ENCODE peak calls at places on chromosomes 12 and 14, in six cellular contexts. O, W, G, Z, R and S are unnamed samples.

GRCh38 chr12:114916124-114916523 is 232.1 kb upstream of the TBX3 start:
- DNase-seq in W (no peak), G (no peak), Z (no peak), R (no peak), O (no peak), S (no peak)

GRCh38 chr14:50303744-50304471 is 8.1 kb downstream of the L2HGDH start:
- DNase-seq in G (peak), O (no peak), R (no peak), Z (no peak), W (no peak), S (peak)

GRCh38 chr14:65637780-65638179 is 225.2 kb downstream of the FUT8 start:
- DNase-seq in G (no peak), W (no peak), O (no peak), Z (no peak), R (peak), S (no peak)

GRCh38 chr14:70665448-70666363 is 24.0 kb downstream of the TTC9 start:
- DNase-seq in R (peak), W (no peak), O (no peak), Z (no peak), G (peak), S (peak)

GRCh38 chr14:52399886-52400599 is 85.9 kb downstream of the PTGER2 start:
- DNase-seq in G (no peak), O (no peak), R (no peak), Z (no peak), W (no peak), S (no peak)

GRCh38 chr14:94284221-94284620 is 8.8 kb downstream of the SERPINA10 start:
- DNase-seq in R (no peak), W (no peak), G (no peak), Z (no peak), O (no peak), S (no peak)

GRCh38 chr14:94501588-94502516 is 7.4 kb downstream of the SERPINA12 start:
- DNase-seq in G (no peak), O (no peak), Z (no peak), R (no peak), W (no peak), S (no peak)

GRCh38 chr12:56914256-56914655 is 20.0 kb downstream of the SDR9C7 start:
- DNase-seq in Z (no peak), R (no peak), W (no peak), O (no peak), G (no peak), S (no peak)

GRCh38 chr12:11758838-11759509 is 109.5 kb downstream of the ETV6 start:
- DNase-seq in R (peak), W (no peak), Z (no peak), G (no peak), O (no peak), S (peak)

GRCh38 chr12:57069522-57069921 is 9.1 kb downstream of the NEMP1 start:
- DNase-seq in W (peak), R (peak), O (peak), Z (peak), G (peak), S (no peak)

GRCh38 chr12:5407457-5407856 is 24.5 kb upstream of the NTF3 start:
- DNase-seq in G (no peak), W (no peak), R (no peak), Z (peak), O (no peak), S (no peak)

GRCh38 chr12:6226002-6226700 is 26.0 kb downstream of the CD9 start:
- DNase-seq in G (peak), O (peak), Z (no peak), W (no peak), R (no peak), S (peak)

GRCh38 chr14:43356984-43357545 is 1150.0 kb downstream of the FSCB start:
- DNase-seq in G (no peak), R (no peak), W (no peak), O (no peak), Z (no peak), S (no peak)

GRCh38 chr14:97218713-97219355 is 421.7 kb downstream of the VRK1 start:
- DNase-seq in R (no peak), O (no peak), G (no peak), W (peak), Z (peak), S (no peak)

GRCh38 chr14:106662947-106663346 is 1136.6 kb downstream of the TMEM121 start:
- DNase-seq in Z (no peak), W (no peak), O (no peak), G (no peak), R (no peak), S (no peak)

GRCh38 chr12:82411561-82412230 is 53.4 kb downstream of the METTL25 start:
- DNase-seq in Z (no peak), O (no peak), W (no peak), G (no peak), R (no peak), S (no peak)
- H3K27ac ChIP-seq in Z (no peak), O (no peak), W (no peak), G (no peak), R (no peak), S (no peak)

DNA sequence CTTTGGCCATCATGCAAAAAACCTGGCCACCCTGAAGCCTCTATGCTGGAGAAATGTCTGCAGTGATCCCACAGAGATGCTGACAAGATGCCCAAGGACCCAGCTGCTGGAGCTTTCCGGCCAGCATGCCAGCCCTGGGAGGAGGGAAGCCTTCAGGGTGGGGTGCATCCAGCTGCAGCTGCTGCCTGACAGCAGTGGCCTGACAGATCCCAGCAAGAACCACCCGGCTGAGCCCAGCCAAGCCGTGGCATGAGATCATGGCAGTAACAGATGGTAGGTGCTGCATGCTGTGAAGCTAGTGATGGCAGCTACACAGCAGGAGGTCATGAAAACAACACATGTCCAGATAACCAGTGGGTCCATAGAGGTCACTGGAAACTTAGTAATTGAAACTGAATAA is 13.8 kb downstream of the CLBA1 start:
- DNase-seq in Z (no peak), R (no peak), W (no peak), O (no peak), G (no peak), S (no peak)
- H3K27ac ChIP-seq in Z (no peak), R (no peak), W (no peak), O (no peak), G (no peak), S (no peak)

GRCh38 chr12:51198568-51199400 is 19.1 kb downstream of the POU6F1 start:
- DNase-seq in R (no peak), G (no peak), Z (no peak), W (no peak), O (no peak), S (no peak)
- H3K27ac ChIP-seq in R (no peak), G (no peak), Z (no peak), W (no peak), O (no peak), S (no peak)

GRCh38 chr14:20631023-20631820 is 10.3 kb downstream of the OR6S1 start:
- DNase-seq in O (peak), G (peak), R (no peak), Z (no peak), W (peak), S (no peak)

GRCh38 chr14:20630340-20631022 is 11.0 kb downstream of the OR6S1 start:
- DNase-seq in O (no peak), W (peak), Z (no peak), G (no peak), R (no peak), S (no peak)

GRCh38 chr14:20627337-20628032 is 14.0 kb downstream of the OR6S1 start:
- DNase-seq in G (no peak), W (no peak), O (no peak), Z (no peak), R (no peak), S (no peak)

GRCh38 chr14:20626274-20626673 is 15.2 kb downstream of the OR6S1 start:
- DNase-seq in R (no peak), G (no peak), O (no peak), Z (no peak), W (no peak), S (no peak)

DNA sequence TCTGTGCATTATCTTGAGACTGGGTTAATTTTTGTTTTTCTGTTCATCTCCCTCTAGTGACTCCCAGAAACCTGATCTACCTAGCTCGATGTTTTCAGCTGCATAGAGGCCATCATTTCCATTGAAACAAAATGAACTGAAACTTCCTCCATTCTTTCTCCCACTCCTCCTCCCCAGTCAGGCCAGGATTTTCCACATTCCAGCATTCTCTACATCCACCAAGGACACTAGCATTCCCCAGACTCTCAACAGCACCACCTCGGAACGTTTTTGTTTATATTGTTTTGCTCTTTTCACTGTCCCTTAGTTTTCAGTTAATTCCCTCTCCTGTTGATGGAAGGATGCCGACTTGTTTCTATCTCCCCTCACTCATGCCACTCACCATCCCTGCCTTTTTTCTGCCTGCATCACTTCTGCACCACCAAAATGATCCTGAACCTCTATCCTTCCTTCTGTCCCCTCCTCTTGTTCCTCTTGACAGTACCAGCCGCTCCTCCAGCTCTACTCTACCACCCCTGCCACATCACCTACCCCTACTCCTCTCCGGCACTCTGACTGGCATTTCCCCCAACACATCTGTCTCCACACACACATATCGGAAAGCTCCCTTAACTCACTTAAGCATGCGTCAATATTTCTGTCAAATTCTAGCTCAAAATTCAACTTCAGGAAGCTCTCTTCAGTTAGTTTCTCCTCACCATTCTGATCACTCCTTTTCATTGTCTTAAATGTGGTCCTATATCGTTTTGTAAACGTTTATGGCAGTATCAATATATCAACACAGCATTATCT is 13.2 kb downstream of the OR6S1 start:
- DNase-seq in O (no peak), W (no peak), G (no peak), Z (no peak), R (no peak), S (no peak)
- H3K27ac ChIP-seq in O (peak), W (no peak), G (no peak), Z (no peak), R (no peak), S (no peak)

GRCh38 chr12:109880049-109880931 is at the start of gene GLTP:
- DNase-seq in R (peak), O (peak), W (peak), G (peak), Z (peak), S (peak)
- H3K27ac ChIP-seq in R (no peak), O (peak), W (peak), G (peak), Z (no peak), S (peak)

GRCh38 chr12:110577717-110578521 is 5.2 kb downstream of the PPTC7 start:
- DNase-seq in O (no peak), Z (no peak), G (no peak), W (peak), R (no peak), S (no peak)

GRCh38 chr12:110578522-110579238 is 4.4 kb downstream of the PPTC7 start:
- DNase-seq in R (no peak), Z (no peak), O (no peak), G (no peak), W (no peak), S (no peak)

GRCh38 chr12:110579889-110580253 is 3.2 kb downstream of the PPTC7 start:
- DNase-seq in R (no peak), W (no peak), G (no peak), O (no peak), Z (no peak), S (no peak)

GRCh38 chr12:110581951-110582285 is 1.2 kb downstream of the PPTC7 start:
- DNase-seq in G (no peak), R (no peak), W (no peak), Z (no peak), O (no peak), S (no peak)

DNA sequence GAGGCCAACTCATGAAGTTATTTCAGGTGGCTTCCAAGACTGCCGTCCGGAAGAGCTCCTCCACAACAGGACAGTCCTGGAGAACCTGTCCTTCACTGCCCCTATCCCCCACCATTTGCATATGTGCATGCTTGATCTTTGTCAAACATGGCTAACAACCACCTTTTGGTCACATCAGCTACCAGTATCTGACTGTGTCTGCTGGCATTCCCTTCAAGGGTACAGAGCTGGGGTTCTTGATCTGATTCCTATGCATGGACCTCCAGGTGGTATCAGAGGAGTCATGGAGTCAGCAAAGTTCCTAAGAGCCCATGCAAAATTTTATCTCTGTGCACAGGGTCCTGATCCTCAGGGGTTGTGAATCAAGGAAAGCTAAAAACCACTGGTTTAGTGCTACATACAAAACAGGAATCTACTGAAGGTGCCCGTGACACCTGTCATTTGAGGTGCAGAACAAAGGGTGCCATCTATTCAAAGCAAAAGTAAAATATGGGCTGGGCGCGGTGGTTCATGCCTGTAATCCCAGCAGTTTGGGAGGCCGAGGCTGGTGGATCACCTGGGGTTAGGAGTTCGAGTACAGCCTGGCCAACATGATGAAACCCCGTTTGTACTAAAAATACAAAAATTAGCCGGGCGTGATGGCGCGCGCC is 3.8 kb downstream of the PPTC7 start:
- DNase-seq in Z (no peak), G (no peak), W (peak), O (no peak), R (no peak), S (no peak)
- H3K27ac ChIP-seq in Z (no peak), G (no peak), W (peak), O (no peak), R (no peak), S (no peak)

DNA sequence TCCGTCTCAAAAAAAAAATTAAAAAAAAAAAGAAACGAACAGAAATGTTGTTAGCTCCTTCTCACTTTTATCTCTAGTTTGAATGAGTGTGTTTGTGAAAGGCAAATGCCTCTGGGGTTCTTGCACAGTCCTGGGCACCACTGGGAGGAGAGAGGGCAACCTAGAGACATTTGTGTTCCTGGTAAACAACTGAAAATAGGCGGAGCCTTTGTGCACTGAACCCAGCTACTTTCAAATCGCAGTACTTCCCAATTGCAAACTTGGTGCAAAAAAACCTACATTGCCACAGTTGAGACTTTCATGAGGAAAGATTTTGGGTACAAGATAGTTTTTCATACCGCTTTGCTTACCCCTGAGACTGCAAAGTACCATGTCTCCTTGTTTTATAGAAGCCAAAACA is 430.0 kb downstream of the ZFP36L1 start:
- DNase-seq in W (no peak), Z (no peak), O (no peak), G (no peak), R (peak), S (no peak)
- H3K27ac ChIP-seq in W (no peak), Z (no peak), O (peak), G (no peak), R (peak), S (no peak)

DNA sequence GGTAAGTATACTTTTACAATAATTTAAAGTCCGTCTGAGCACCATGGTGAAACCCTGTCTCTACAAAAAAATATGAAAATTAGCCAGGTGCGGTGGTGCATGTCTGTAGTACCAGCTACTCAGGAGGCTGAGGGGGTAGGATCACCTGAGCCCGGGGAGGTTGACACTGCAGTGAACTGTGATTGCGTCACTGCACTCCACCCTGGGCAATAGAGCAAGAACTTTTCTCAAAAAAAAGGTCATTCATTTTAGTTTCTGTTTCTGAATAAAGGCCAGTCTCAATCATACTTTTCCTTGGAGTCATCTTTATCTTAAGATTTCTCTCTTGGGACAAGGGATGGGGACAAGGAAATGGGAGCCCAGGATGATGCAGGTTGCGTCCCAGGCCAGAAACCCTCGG is 12.9 kb downstream of the ANKRD13A start:
- DNase-seq in Z (no peak), W (no peak), O (no peak), G (no peak), R (peak), S (peak)
- H3K27ac ChIP-seq in Z (no peak), W (peak), O (no peak), G (no peak), R (peak), S (peak)

DNA sequence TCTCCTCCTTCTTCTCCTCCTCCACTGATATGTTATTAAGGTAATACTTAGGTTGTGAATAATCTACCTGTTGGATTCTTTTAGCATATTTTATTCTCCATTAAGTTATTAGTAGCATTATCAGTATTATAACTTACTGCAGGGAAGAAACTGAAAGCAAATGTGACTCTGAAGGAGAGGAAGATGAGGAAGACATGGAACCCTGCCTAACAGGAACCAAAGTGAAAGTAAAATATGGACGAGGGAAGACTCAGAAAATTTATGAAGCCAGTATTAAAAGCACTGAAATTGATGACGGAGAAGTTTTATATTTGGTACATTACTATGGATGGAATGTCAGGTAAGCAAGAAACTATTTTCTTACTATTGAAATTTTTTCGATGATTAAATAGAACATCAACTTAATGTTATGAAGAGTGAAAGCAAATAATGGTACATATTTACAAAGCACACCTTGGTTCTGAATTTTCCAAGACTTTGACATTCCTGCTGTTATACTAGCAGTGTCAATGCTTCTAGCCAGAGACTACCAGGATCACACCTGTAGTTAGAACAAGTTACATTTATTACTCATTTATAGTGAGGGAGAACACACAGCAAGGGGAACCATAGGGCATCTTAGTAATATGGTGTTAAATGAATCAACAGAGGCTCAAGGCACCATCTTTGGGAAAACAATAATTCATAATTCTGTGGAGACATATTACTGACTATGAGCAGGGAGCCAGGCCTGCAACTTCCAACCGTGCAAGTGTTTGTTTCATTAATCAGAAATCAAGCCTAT is 42.0 kb upstream of the TOMM20L start:
- DNase-seq in G (no peak), R (no peak), W (no peak), Z (no peak), O (no peak), S (no peak)
- H3K27ac ChIP-seq in G (no peak), R (no peak), W (peak), Z (no peak), O (peak), S (no peak)